ENCODE peak calls at places on chromosomes 1 and 21, in five cellular contexts. One of them, this sample, is unnamed.

GRCh38 chr1:225119307-225119706 is 189.8 kb downstream of the DNAH14 start:
- DNase-seq in stomach: no peak
- DNase-seq in choroid plexus epithelial cell: no peak
- DNase-seq in fibroblast of the aortic adventitia: no peak
- DNase-seq in epithelial cell of proximal tubule: no peak
- DNase-seq in this sample: no peak

GRCh38 chr21:37006243-37006520 is 320 bp upstream of the RIPPLY3 start:
- DNase-seq in choroid plexus epithelial cell: no peak
- DNase-seq in epithelial cell of proximal tubule: no peak
- DNase-seq in fibroblast of the aortic adventitia: no peak
- DNase-seq in stomach: no peak
- DNase-seq in this sample: no peak

GRCh38 chr1:65068202-65069011 is 79.6 kb upstream of the AK4 start:
- DNase-seq in stomach: no peak
- DNase-seq in choroid plexus epithelial cell: peak
- DNase-seq in epithelial cell of proximal tubule: no peak
- DNase-seq in fibroblast of the aortic adventitia: peak
- DNase-seq in this sample: peak

GRCh38 chr1:201147396-201148015 is 6.8 kb downstream of the TMEM9 start:
- DNase-seq in fibroblast of the aortic adventitia: no peak
- DNase-seq in epithelial cell of proximal tubule: no peak
- DNase-seq in stomach: no peak
- DNase-seq in choroid plexus epithelial cell: no peak
- DNase-seq in this sample: no peak

GRCh38 chr1:221371671-221372070 is 370.2 kb downstream of the DUSP10 start:
- DNase-seq in fibroblast of the aortic adventitia: no peak
- DNase-seq in choroid plexus epithelial cell: no peak
- DNase-seq in epithelial cell of proximal tubule: no peak
- DNase-seq in stomach: no peak
- DNase-seq in this sample: no peak

GRCh38 chr1:85343612-85344255 is 67.3 kb upstream of the BCL10 start:
- DNase-seq in fibroblast of the aortic adventitia: peak
- DNase-seq in epithelial cell of proximal tubule: no peak
- DNase-seq in stomach: no peak
- DNase-seq in choroid plexus epithelial cell: peak
- DNase-seq in this sample: peak

GRCh38 chr1:21762022-21762404 is 20.9 kb downstream of the USP48 start:
- DNase-seq in epithelial cell of proximal tubule: no peak
- DNase-seq in fibroblast of the aortic adventitia: no peak
- DNase-seq in stomach: no peak
- DNase-seq in choroid plexus epithelial cell: no peak
- DNase-seq in this sample: no peak

GRCh38 chr21:14880922-14881321 is 183.9 kb downstream of the NRIP1 start:
- DNase-seq in fibroblast of the aortic adventitia: peak
- DNase-seq in choroid plexus epithelial cell: peak
- DNase-seq in epithelial cell of proximal tubule: no peak
- DNase-seq in stomach: no peak
- DNase-seq in this sample: peak

GRCh38 chr1:44260792-44261474 is 47.7 kb downstream of the DMAP1 start:
- DNase-seq in stomach: no peak
- DNase-seq in fibroblast of the aortic adventitia: no peak
- DNase-seq in choroid plexus epithelial cell: no peak
- DNase-seq in epithelial cell of proximal tubule: no peak
- DNase-seq in this sample: no peak

GRCh38 chr1:36091141-36091540 is 2.4 kb downstream of the ADPRS start:
- DNase-seq in stomach: no peak
- DNase-seq in choroid plexus epithelial cell: no peak
- DNase-seq in fibroblast of the aortic adventitia: no peak
- DNase-seq in epithelial cell of proximal tubule: no peak
- DNase-seq in this sample: no peak

GRCh38 chr1:14968251-14968812 is 185.2 kb upstream of the TMEM51 start:
- DNase-seq in choroid plexus epithelial cell: peak
- DNase-seq in epithelial cell of proximal tubule: peak
- DNase-seq in fibroblast of the aortic adventitia: peak
- DNase-seq in stomach: no peak
- DNase-seq in this sample: peak

GRCh38 chr1:181318022-181318857 is 165.1 kb upstream of the CACNA1E start:
- DNase-seq in fibroblast of the aortic adventitia: no peak
- DNase-seq in choroid plexus epithelial cell: no peak
- DNase-seq in epithelial cell of proximal tubule: no peak
- DNase-seq in stomach: no peak
- DNase-seq in this sample: no peak

GRCh38 chr1:22557341-22557950 is 5.8 kb upstream of the EPHA8 start:
- DNase-seq in epithelial cell of proximal tubule: no peak
- DNase-seq in choroid plexus epithelial cell: no peak
- DNase-seq in fibroblast of the aortic adventitia: no peak
- DNase-seq in stomach: no peak
- DNase-seq in this sample: peak

GRCh38 chr1:154430903-154431302 is 25.8 kb downstream of the IL6R start:
- DNase-seq in fibroblast of the aortic adventitia: peak
- DNase-seq in stomach: no peak
- DNase-seq in choroid plexus epithelial cell: peak
- DNase-seq in epithelial cell of proximal tubule: no peak
- DNase-seq in this sample: peak

DNA sequence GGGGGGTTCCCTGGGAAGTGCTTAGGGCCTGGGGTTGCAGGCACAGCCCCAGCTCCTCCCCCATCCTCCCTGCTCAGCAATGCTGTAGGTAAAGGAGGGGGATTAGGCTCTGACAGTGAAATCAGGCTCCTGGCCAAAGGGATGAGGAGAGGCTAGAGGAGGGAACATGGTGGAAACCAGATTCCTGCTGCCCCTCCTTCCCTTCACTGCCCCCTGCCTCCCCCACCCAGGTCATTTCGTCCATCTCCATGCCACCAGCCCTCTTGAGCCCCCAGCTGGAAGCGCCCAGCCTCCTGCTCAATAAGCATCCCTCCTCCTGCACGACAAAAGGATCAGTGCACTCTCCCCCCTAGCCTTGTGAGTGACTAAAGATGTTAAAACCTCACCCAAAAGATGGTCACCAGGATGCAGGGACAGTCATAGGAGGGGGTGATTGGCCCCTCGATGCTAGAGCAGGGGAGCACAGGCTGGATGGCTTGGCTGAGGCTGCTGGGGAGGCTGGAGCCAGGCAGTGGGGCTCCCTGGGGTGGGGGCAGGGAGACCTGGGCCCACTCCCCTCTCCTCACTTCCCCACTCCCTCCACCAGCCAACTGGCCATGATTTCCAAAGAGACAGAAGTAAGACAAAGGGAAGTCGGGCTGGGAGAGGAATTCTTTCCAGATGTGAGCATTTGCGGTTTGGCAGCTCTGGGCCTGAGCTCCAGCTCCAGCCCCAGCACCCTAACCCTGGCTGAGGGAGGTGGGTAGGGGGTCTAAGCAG is 2.3 kb upstream of the CRABP2 start:
- DNase-seq in epithelial cell of proximal tubule: no peak
- DNase-seq in choroid plexus epithelial cell: peak
- DNase-seq in fibroblast of the aortic adventitia: peak
- DNase-seq in stomach: no peak
- DNase-seq in this sample: no peak
- H3K4me3 ChIP-seq in epithelial cell of proximal tubule: no peak
- H3K4me3 ChIP-seq in choroid plexus epithelial cell: no peak
- H3K4me3 ChIP-seq in fibroblast of the aortic adventitia: peak
- H3K4me3 ChIP-seq in stomach: no peak
- H3K4me3 ChIP-seq in this sample: no peak

DNA sequence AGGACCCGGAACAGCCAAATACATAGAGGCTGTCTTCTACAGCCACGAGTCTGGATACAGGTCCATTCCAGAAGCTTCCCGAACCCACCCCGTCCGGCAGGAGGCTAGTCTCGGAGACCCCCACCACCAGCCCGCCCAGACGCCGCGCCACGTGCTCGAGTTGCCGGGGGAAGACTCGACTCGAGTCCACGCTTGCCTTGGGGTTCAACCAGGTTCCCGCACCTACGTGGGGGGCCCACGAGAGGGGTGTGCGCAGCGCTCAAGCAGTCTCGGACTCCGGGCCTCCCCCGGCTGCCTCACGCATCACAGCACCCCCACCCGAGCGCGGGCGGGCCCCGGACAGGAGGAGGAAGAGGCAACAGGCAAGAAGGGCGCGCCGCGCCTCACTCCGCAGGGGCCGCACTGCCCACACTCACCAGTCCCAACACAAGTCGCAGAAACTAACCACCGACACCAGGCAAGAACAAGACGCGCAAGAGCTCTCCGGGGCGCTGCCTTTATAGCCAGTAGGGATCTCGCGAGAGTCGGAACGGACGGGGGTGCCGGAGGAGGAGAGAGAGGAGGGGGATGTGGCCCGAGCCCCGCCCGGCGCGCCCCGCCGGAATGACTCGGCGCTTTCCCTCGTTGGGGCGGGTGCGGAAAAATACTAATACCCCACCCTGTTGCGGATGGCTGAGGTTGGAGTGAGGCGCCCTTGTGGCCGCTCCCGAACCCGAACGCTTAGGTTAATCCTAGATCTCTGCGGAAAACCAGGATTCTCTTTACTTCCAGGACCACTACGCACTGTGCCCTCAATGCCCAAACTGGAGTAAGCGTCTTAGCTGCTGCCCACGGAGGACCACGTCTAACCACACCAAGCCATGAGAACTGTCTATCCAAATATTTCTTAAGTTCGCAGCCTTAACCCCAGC is at the start of gene PRDX1:
- DNase-seq in fibroblast of the aortic adventitia: peak
- DNase-seq in epithelial cell of proximal tubule: no peak
- DNase-seq in stomach: peak
- DNase-seq in choroid plexus epithelial cell: peak
- DNase-seq in this sample: peak
- TF ChIP-seq CTCF in fibroblast of the aortic adventitia: peak
- TF ChIP-seq CTCF in epithelial cell of proximal tubule: peak
- TF ChIP-seq CTCF in stomach: no peak
- TF ChIP-seq CTCF in choroid plexus epithelial cell: peak
- TF ChIP-seq CTCF in this sample: peak

GRCh38 chr1:40531381-40532061 is at the start of gene ZNF684:
- DNase-seq in stomach: peak
- DNase-seq in fibroblast of the aortic adventitia: peak
- DNase-seq in choroid plexus epithelial cell: peak
- DNase-seq in epithelial cell of proximal tubule: peak
- DNase-seq in this sample: peak

GRCh38 chr1:40534589-40534988 is 3.2 kb downstream of the ZNF684 start:
- DNase-seq in stomach: no peak
- DNase-seq in fibroblast of the aortic adventitia: no peak
- DNase-seq in choroid plexus epithelial cell: no peak
- DNase-seq in epithelial cell of proximal tubule: no peak
- DNase-seq in this sample: no peak

GRCh38 chr1:40530735-40531380 is 579 bp upstream of the ZNF684 start:
- DNase-seq in fibroblast of the aortic adventitia: no peak
- DNase-seq in choroid plexus epithelial cell: peak
- DNase-seq in epithelial cell of proximal tubule: no peak
- DNase-seq in stomach: no peak
- DNase-seq in this sample: peak

GRCh38 chr1:40532062-40532389 is 589 bp downstream of the ZNF684 start:
- DNase-seq in fibroblast of the aortic adventitia: no peak
- DNase-seq in stomach: no peak
- DNase-seq in choroid plexus epithelial cell: no peak
- DNase-seq in epithelial cell of proximal tubule: no peak
- DNase-seq in this sample: no peak

DNA sequence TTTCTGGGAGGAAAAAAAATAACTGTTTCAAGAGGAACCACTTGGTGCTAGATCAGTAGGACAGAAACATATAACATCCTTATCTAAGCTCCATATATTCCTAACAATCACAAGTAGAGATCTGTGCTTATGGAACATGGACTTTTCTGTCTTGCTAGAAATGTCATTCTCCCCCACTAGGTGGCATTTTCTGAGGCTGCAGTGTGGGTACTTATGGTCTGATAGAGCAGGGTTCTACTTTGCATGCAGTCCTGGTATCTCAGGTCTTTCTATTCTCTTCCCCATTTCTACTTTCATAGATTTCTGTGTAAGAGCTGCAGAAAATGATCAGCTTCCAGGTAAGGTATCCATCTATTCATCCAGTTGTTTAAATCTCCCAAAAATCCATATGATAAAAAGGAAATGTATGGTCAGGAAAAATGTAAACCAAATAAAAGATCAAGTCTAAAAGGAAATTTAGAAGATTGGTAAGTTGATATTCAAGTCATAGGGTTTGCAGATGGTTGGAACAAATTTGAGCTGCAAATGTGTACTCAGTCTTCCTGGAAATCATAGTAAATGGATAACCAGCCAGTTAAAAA is 1.5 kb downstream of the ZNF684 start:
- DNase-seq in epithelial cell of proximal tubule: no peak
- DNase-seq in choroid plexus epithelial cell: peak
- DNase-seq in stomach: no peak
- DNase-seq in fibroblast of the aortic adventitia: peak
- DNase-seq in this sample: peak
- H3K4me3 ChIP-seq in epithelial cell of proximal tubule: peak
- H3K4me3 ChIP-seq in choroid plexus epithelial cell: no peak
- H3K4me3 ChIP-seq in stomach: no peak
- H3K4me3 ChIP-seq in fibroblast of the aortic adventitia: no peak
- H3K4me3 ChIP-seq in this sample: no peak

DNA sequence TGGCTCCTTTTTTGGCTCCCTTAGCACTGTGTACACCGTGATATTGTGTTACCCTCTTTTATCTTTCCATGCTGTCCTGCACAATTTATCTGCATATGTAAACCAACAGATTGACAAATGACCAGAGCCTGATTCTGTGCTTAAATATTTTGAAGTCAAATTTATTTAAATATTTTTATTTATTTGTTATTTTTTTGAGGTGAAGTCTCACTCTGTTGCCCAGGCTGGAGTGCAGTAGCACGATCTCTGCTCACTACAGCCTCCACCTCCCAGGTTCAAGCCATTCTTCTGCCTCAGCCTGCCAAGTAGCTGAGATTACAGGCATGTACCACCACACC is 12.8 kb downstream of the PMF1 start:
- DNase-seq in epithelial cell of proximal tubule: no peak
- DNase-seq in stomach: no peak
- DNase-seq in choroid plexus epithelial cell: no peak
- DNase-seq in fibroblast of the aortic adventitia: no peak
- DNase-seq in this sample: no peak
- TF ChIP-seq CTCF in epithelial cell of proximal tubule: no peak
- TF ChIP-seq CTCF in stomach: no peak
- TF ChIP-seq CTCF in choroid plexus epithelial cell: no peak
- TF ChIP-seq CTCF in fibroblast of the aortic adventitia: no peak
- TF ChIP-seq CTCF in this sample: no peak

GRCh38 chr1:20691872-20692271 is 25.9 kb downstream of the KIF17 start:
- DNase-seq in epithelial cell of proximal tubule: no peak
- DNase-seq in choroid plexus epithelial cell: no peak
- DNase-seq in stomach: no peak
- DNase-seq in fibroblast of the aortic adventitia: no peak
- DNase-seq in this sample: no peak
- H3K4me3 ChIP-seq in epithelial cell of proximal tubule: no peak
- H3K4me3 ChIP-seq in choroid plexus epithelial cell: no peak
- H3K4me3 ChIP-seq in stomach: no peak
- H3K4me3 ChIP-seq in fibroblast of the aortic adventitia: no peak
- H3K4me3 ChIP-seq in this sample: no peak

DNA sequence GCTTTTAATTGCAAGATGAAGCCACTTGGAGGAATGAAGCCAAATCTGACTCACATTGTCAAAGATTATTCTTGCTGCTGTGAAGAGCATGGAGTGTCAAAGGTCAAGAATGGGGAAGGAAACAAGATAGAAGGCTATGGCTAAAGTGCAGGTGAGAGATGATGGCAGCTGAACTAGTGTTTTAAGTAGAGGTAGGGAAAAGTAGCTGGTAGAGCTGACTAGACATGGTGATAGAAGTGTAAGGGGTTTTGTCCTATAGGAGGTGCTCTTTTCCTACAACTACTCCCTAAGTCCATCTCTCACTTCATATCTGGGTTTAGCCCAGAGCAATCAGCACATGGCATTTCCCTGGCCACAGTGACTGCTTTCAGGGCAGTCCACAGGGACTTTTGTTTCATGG is 11.8 kb downstream of the UBE2T start:
- DNase-seq in fibroblast of the aortic adventitia: no peak
- DNase-seq in epithelial cell of proximal tubule: no peak
- DNase-seq in stomach: no peak
- DNase-seq in choroid plexus epithelial cell: no peak
- DNase-seq in this sample: no peak
- TF ChIP-seq CTCF in fibroblast of the aortic adventitia: no peak
- TF ChIP-seq CTCF in epithelial cell of proximal tubule: no peak
- TF ChIP-seq CTCF in stomach: no peak
- TF ChIP-seq CTCF in choroid plexus epithelial cell: no peak
- TF ChIP-seq CTCF in this sample: no peak